ENCODE peak calls at places on chromosomes 3 and 15, in eight cellular contexts. W is nephron progenitor cell, Q is B cell, I is psoas muscle, R is A673, A is HFFc6, C is ascending aorta, B is progenitor cell of endocrine pancreas. H is an unnamed sample.

GRCh38 chr3:10173926-10174435 is 9.3 kb downstream of the IRAK2 start:
- DNase-seq in W (no peak), Q (no peak), I (peak), R (no peak), A (peak), C (peak), B (no peak), H (no peak)

GRCh38 chr3:169966951-169967915 is 626 bp downstream of the SEC62 start:
- DNase-seq in W (peak), Q (no peak), I (peak), R (peak), A (peak), C (no peak), B (peak), H (no peak)

GRCh38 chr3:8460050-8460708 is 41.4 kb upstream of the LMCD1 start:
- DNase-seq in W (no peak), Q (no peak), I (no peak), R (no peak), A (no peak), C (no peak), B (no peak), H (no peak)

GRCh38 chr15:31842532-31843195 is 187.7 kb upstream of the CHRNA7 start:
- DNase-seq in W (no peak), Q (no peak), I (no peak), R (no peak), A (no peak), C (no peak), B (no peak), H (no peak)

GRCh38 chr3:79473993-79474392 is 293.8 kb downstream of the ROBO1 start:
- DNase-seq in W (no peak), Q (no peak), I (no peak), R (no peak), A (no peak), C (no peak), B (no peak), H (no peak)

GRCh38 chr3:7445331-7445730 is 584.4 kb downstream of the GRM7 start:
- DNase-seq in W (no peak), Q (no peak), I (no peak), R (no peak), A (no peak), C (no peak), B (no peak), H (no peak)

GRCh38 chr3:72996121-72996472 is 514 bp upstream of the PPP4R2 start:
- DNase-seq in W (no peak), Q (no peak), I (peak), R (no peak), A (no peak), C (no peak), B (no peak), H (no peak)

GRCh38 chr3:48797626-48798025 is 50.0 kb downstream of the PRKAR2A start:
- DNase-seq in W (no peak), Q (no peak), I (no peak), R (no peak), A (no peak), C (no peak), B (no peak), H (no peak)

GRCh38 chr15:48086162-48086561 is 34.6 kb upstream of the SLC24A5 start:
- DNase-seq in W (no peak), Q (no peak), I (no peak), R (no peak), A (no peak), C (no peak), B (no peak), H (no peak)

GRCh38 chr3:54123538-54124196 is 1.3 kb downstream of the CACNA2D3 start:
- DNase-seq in W (no peak), Q (no peak), I (no peak), R (no peak), A (no peak), C (no peak), B (no peak), H (no peak)

GRCh38 chr3:8470801-8471200 is 30.8 kb upstream of the LMCD1 start:
- DNase-seq in W (no peak), Q (no peak), I (no peak), R (no peak), A (no peak), C (no peak), B (no peak), H (no peak)

GRCh38 chr3:64444619-64445317 is 219.5 kb upstream of the PRICKLE2 start:
- DNase-seq in W (peak), Q (no peak), I (no peak), R (no peak), A (no peak), C (no peak), B (peak), H (no peak)

GRCh38 chr3:194125474-194125873 is 10.5 kb upstream of the HES1 start:
- DNase-seq in W (no peak), Q (no peak), I (no peak), R (no peak), A (no peak), C (no peak), B (no peak), H (no peak)

GRCh38 chr15:98713585-98714001 is 65.3 kb downstream of the IGF1R start:
- DNase-seq in W (no peak), Q (peak), I (no peak), R (no peak), A (no peak), C (no peak), B (no peak), H (peak)

GRCh38 chr3:19149388-19149787 is 1.1 kb downstream of the KCNH8 start:
- DNase-seq in W (peak), Q (peak), I (no peak), R (peak), A (no peak), C (no peak), B (peak), H (no peak)

DNA sequence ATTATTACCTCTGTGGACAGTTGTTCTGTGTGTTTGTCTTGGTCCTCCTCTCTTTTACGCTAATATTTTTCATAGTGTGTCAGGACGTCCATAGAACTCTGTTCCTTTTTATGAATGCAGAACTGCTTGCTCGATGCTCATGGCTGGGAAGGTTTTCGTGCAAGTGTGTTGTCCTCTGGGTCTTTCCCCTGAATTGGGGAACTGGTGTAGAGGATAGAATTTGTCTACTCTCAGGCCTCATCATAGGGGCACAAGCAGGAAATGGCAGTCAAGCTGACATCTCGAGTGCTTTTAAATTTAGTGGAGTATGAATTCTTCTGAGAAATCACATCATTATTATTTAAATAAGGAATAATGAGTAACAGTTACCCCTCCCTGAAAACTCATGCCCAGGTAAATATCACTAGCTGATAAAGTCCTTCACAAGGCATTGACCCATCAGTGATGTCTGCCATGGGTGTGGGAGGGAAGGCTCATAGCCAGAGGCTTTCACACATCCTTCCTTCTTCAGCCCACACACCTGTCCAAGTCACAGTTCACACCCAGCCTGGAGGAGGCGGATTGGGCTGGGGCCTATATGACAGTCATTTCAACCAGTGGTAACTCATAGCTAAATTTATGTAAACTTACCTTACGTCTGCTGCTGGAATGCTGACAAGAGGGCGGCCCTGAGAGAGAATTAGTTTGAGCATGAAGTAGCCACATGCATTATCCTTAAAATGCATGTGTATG is 226.1 kb downstream of the PLCL2 start:
- DNase-seq in W (no peak), Q (peak), I (no peak), R (no peak), A (no peak), C (no peak), B (no peak), H (no peak)
- TF ChIP-seq CTCF in W (no peak), Q (no peak), I (no peak), R (no peak), A (no peak), C (no peak), B (no peak), H (no peak)

GRCh38 chr15:82874267-82874666 is 64.8 kb downstream of the WHAMM start:
- DNase-seq in W (no peak), Q (no peak), I (no peak), R (no peak), A (no peak), C (no peak), B (no peak), H (no peak)
- TF ChIP-seq CTCF in W (no peak), Q (no peak), I (no peak), R (no peak), A (no peak), C (no peak), B (no peak), H (no peak)

GRCh38 chr3:159734681-159735080 is 254.0 kb upstream of the IL12A start:
- DNase-seq in W (no peak), Q (no peak), I (no peak), R (no peak), A (no peak), C (no peak), B (no peak), H (no peak)

GRCh38 chr3:159731254-159731653 is 257.4 kb upstream of the IL12A start:
- DNase-seq in W (no peak), Q (no peak), I (no peak), R (no peak), A (no peak), C (no peak), B (no peak), H (no peak)

GRCh38 chr3:159733194-159733860 is 255.3 kb upstream of the IL12A start:
- DNase-seq in W (no peak), Q (no peak), I (no peak), R (peak), A (peak), C (no peak), B (no peak), H (no peak)

GRCh38 chr3:159727506-159727905 is 261.1 kb upstream of the IL12A start:
- DNase-seq in W (no peak), Q (no peak), I (no peak), R (no peak), A (no peak), C (no peak), B (no peak), H (no peak)

DNA sequence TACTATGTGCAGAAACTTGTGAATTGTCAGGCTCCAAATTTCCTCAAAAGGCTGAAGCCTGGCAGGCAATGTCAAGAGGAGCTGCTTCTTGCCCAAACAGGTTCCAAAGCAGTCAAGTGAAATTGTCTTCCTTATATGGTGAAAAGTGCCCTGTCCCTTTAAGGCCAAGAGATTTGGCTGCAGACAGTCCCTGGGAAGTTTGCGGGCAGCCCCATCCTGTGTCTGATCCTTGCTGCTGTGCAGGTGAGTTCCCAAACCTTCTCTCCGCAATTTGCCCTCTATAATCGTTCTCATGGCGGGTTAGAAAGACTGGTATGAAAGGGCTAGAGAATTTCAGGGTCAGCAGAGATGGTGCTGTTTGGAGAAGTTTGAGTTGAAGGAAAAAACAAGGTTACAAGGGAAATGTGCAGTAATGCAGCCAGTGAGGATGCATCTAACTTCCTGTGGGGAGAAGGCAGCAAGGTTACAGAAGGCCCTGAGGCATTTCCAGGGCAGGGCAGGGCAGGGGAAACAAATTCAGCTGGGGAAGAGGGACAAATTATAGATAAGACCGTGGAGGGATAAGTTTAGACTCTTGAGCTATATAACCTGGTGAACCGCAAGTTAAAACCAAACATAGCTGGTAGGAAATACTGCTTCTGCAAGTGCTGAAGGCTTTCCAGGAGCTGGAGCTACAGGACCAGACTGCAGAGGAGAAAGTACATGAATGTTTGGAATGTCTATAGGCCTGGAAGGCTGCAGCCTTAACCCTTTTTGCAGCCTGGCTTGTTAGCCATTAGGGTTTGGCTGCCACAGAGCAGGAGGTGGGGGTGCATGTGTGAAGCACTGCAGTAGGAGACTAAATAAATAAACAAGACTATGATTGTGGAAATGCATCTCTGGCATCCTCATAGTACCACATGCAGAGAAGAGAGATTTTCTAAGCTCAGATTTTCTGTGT is 256.2 kb upstream of the IL12A start:
- DNase-seq in W (peak), Q (no peak), I (no peak), R (no peak), A (peak), C (no peak), B (no peak), H (no peak)
- TF ChIP-seq CTCF in W (no peak), Q (no peak), I (no peak), R (no peak), A (no peak), C (no peak), B (no peak), H (no peak)

GRCh38 chr3:40432793-40433192 is 24.3 kb upstream of the RPL14 start:
- DNase-seq in W (no peak), Q (no peak), I (no peak), R (peak), A (no peak), C (no peak), B (no peak), H (no peak)
- TF ChIP-seq CTCF in W (no peak), Q (no peak), I (no peak), R (no peak), A (no peak), C (no peak), B (no peak), H (no peak)

DNA sequence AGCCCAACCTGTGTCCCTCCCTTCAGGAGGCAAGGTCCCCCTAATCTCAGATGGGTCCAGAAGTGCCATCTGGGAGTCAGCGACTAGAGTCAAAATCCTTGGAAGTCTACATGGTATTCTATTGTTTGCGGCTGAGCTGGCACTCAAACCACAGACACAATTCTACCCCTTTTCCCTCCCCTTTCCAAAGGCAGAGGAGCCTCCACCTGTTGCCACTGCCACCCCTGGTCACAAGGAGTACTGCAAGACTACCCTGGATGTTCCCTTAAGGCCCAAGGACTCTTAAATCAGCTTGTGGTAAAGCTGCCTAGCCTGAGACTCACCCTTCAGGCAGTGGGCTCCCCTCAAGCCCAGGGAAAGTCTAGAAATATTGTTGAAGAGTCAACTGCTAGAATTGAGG is 4.3 kb upstream of the OR5H6 start:
- DNase-seq in W (no peak), Q (no peak), I (no peak), R (peak), A (no peak), C (no peak), B (no peak), H (no peak)
- TF ChIP-seq CTCF in W (no peak), Q (no peak), I (no peak), R (peak), A (no peak), C (no peak), B (no peak), H (peak)

DNA sequence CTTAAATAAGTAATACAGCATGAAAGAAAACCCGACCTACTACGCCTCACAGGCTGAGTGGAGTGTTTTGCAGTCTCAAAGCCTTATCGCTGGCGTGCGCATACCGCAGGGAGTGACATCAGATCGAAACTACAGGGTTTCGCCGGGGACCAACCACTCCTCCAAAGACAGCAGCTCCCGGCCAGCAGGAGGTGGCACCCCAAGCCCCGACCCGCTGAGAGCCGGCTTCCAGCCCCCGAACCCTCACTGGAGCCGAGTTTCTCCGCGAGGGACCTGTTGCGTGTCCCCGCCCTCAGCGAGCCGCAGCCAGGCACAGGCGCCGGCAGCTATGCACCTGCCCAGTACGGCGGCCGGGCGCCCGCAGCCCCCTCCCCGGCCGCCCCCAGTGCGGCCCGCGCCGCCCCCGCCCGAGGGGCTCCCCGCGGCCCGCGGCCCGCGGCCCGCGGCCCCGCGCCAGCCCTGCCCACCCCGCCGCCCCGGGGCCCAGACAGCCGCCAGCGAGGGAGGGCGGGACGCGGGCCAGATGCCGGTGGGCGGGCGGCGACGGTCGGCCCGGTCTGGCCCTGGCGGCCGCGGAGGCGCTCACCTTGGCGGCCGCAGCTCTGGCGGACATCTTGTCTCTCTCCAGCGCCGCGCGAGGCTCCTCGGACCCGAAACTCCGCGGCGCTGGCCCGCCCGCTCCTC is 710 bp downstream of the TJP1 start:
- DNase-seq in W (peak), Q (peak), I (peak), R (peak), A (peak), C (no peak), B (peak), H (no peak)
- TF ChIP-seq CTCF in W (no peak), Q (no peak), I (peak), R (no peak), A (peak), C (peak), B (peak), H (no peak)

GRCh38 chr3:13642597-13642996 is 93.7 kb downstream of the FBLN2 start:
- DNase-seq in W (no peak), Q (no peak), I (no peak), R (no peak), A (no peak), C (no peak), B (no peak), H (no peak)
- TF ChIP-seq CTCF in W (no peak), Q (no peak), I (no peak), R (no peak), A (no peak), C (no peak), B (no peak), H (no peak)